ENCODE peak calls at places on chromosomes 16 and 17, in nine cellular contexts. Z is tibial nerve, G is ovary, W is A549, C is esophagus muscularis mucosa, R is transverse colon, O is sigmoid colon, M is stomach, A is GM12878. P is an unnamed sample.

GRCh38 chr16:29784901-29785500 is 5.5 kb upstream of the KIF22 start:
- DNase-seq in Z (no peak), G (peak; percentile 75), W (no peak), C (no peak), R (peak; percentile 69), O (peak; percentile 84), M (peak; percentile 67), A (no peak), P (peak; percentile 89)

GRCh38 chr17:79943354-79944241 is 92.1 kb downstream of the TBC1D16 start:
- DNase-seq in Z (no peak), G (peak; percentile 29), W (no peak), C (no peak), R (peak; percentile 5), O (no peak), M (no peak), A (no peak), P (no peak)

GRCh38 chr16:53708490-53708889 is 4.5 kb downstream of the FTO start:
- DNase-seq in Z (no peak), G (no peak), W (no peak), C (no peak), R (no peak), O (no peak), M (no peak), A (no peak), P (no peak)

GRCh38 chr17:9253308-9253707 is 232.0 kb downstream of the NTN1 start:
- DNase-seq in Z (no peak), G (no peak), W (no peak), C (no peak), R (no peak), O (no peak), M (no peak), A (no peak), P (no peak)

GRCh38 chr17:50220811-50221210 is 19.4 kb upstream of the COL1A1 start:
- DNase-seq in Z (no peak), G (peak; percentile 56), W (no peak), C (no peak), R (no peak), O (no peak), M (no peak), A (no peak), P (no peak)

GRCh38 chr16:47037396-47037745 is 63.9 kb upstream of the DNAJA2 start:
- DNase-seq in Z (no peak), G (peak; percentile 74), W (peak; percentile 62), C (no peak), R (peak; percentile 38), O (peak; percentile 72), M (peak; percentile 28), A (no peak), P (peak; percentile 74)

GRCh38 chr17:32626371-32626770 is 139.6 kb downstream of the CDK5R1 start:
- DNase-seq in Z (no peak), G (no peak), W (no peak), C (no peak), R (no peak), O (no peak), M (no peak), A (no peak), P (no peak)

GRCh38 chr17:1110844-1111598 is 68.8 kb downstream of the ABR start:
- DNase-seq in Z (no peak), G (peak; percentile 49), W (peak; percentile 90), C (no peak), R (peak; percentile 79), O (peak; percentile 87), M (no peak), A (no peak), P (no peak)

GRCh38 chr16:17515421-17516210 is 44.9 kb upstream of the XYLT1 start:
- DNase-seq in Z (no peak), G (no peak), W (no peak), C (no peak), R (no peak), O (no peak), M (no peak), A (no peak), P (no peak)

GRCh38 chr17:61410555-61411089 is 11.0 kb downstream of the TBX2 start:
- DNase-seq in Z (peak; percentile 78), G (peak; percentile 83), W (no peak), C (no peak), R (peak; percentile 76), O (peak; percentile 78), M (peak; percentile 70), A (no peak), P (peak; percentile 87)

GRCh38 chr16:62041401-62041800 is 5.2 kb upstream of the CDH8 start:
- DNase-seq in Z (no peak), G (no peak), W (peak; percentile 5), C (no peak), R (no peak), O (no peak), M (no peak), A (no peak), P (no peak)

DNA sequence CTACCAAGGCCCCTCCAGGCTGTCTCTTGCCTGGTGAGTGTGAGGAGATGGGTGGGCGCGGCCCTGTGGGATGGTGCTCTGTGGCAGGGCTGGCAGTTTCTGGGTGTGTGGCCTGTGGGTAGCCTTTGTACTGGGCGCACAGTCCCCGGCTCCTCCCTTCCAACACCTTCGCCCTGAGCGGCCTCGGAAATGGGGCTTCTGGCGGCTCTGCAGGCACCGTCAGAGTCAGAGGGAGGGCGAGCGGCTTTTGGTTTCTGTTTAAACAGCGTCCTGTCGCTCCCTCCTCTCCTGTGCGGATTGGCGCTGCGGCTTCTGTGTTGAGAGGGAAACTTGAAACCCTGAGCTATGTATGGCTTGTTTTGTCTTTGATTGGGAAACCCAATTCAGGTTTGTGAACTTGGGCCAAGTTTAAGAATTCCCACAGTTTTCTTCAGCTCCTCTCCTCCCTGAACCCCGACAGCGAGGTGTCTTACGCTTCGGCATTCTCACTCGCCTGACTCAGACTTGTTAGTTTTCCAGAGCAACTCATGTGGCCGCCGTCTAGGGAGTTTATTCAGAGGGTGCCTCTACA is 8.3 kb upstream of the ZNF750 start:
- DNase-seq in Z (no peak), G (peak; percentile 72), W (no peak), C (no peak), R (peak; percentile 82), O (peak; percentile 84), M (peak; percentile 81), A (no peak), P (no peak)
- H3K27ac ChIP-seq in Z (peak overlapping the region; percentile 23), G (peak overlapping the region; percentile 81), W (no peak overlapping the region), C (peak overlapping the region; percentile 31), R (peak overlapping the region; percentile 74), O (peak overlapping the region; percentile 63), M (peak overlapping the region; percentile 55), A (no peak overlapping the region), P (no peak overlapping the region)

GRCh38 chr17:27244481-27245223 is 49.3 kb upstream of the WSB1 start:
- DNase-seq in Z (peak; percentile 41), G (peak; percentile 55), W (no peak), C (no peak), R (peak; percentile 41), O (peak; percentile 91), M (no peak), A (no peak), P (peak; percentile 82)
- TF ChIP-seq POLR2A in Z (no peak), G (peak; percentile 36), W (no peak), C (no peak), R (no peak), O (no peak), M (no peak), A (no peak), P (no peak)

GRCh38 chr17:75325827-75326586 is 36.8 kb upstream of the SLC25A19 start:
- DNase-seq in Z (no peak), G (no peak), W (no peak), C (no peak), R (no peak), O (no peak), M (no peak), A (no peak), P (no peak)

GRCh38 chr17:75325348-75325747 is 36.1 kb upstream of the SLC25A19 start:
- DNase-seq in Z (no peak), G (no peak), W (no peak), C (no peak), R (no peak), O (no peak), M (no peak), A (no peak), P (no peak)

GRCh38 chr17:75321506-75321905 is 32.3 kb upstream of the SLC25A19 start:
- DNase-seq in Z (no peak), G (no peak), W (no peak), C (no peak), R (no peak), O (no peak), M (no peak), A (no peak), P (no peak)

GRCh38 chr17:75319818-75320691 is 30.8 kb upstream of the SLC25A19 start:
- DNase-seq in Z (no peak), G (no peak), W (no peak), C (no peak), R (peak; percentile 46), O (no peak), M (no peak), A (no peak), P (no peak)

DNA sequence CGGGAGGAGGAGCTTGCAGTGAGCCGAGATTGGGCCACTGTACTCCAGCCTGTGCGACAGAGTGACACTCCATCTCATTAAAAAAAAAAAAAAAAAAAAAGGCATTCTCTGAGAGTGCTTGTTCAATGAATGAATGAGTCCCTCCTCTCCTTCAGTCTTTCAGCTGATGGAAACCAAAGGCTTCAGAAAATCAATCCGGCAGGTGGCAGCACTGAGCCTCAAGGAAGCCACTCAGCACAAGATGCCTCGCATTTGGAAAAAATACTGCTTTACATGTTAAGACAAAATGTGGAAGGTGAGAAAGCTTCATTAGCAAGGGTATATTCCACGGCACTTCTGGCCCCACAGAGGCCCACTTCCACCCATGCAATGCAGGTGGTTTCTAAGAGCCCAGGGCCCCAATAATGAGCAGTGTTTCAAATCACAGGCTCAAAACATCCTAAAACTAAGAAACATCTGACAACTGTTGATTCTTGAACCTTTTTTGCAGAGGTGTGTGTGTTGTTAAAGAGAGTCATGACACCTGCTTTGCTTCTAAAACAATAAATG is 33.9 kb upstream of the SLC25A19 start:
- DNase-seq in Z (peak; percentile 89), G (peak; percentile 92), W (peak; percentile 83), C (peak; percentile 97), R (peak; percentile 93), O (peak; percentile 92), M (peak; percentile 93), A (no peak), P (peak; percentile 93)
- TF ChIP-seq EP300 in Z (no peak), G (no peak), W (no peak), C (no peak), R (no peak), O (no peak), M (no peak), A (no peak), P (no peak)

GRCh38 chr16:27518226-27518625 is 31.5 kb downstream of the GTF3C1 start:
- DNase-seq in Z (no peak), G (no peak), W (no peak), C (no peak), R (no peak), O (no peak), M (no peak), A (no peak), P (no peak)

GRCh38 chr16:27516360-27516759 is 33.4 kb downstream of the GTF3C1 start:
- DNase-seq in Z (no peak), G (no peak), W (no peak), C (no peak), R (no peak), O (no peak), M (no peak), A (no peak), P (no peak)

GRCh38 chr16:27522173-27522707 is 27.5 kb downstream of the GTF3C1 start:
- DNase-seq in Z (no peak), G (no peak), W (no peak), C (no peak), R (no peak), O (no peak), M (no peak), A (no peak), P (no peak)

GRCh38 chr16:27526169-27526568 is 23.5 kb downstream of the GTF3C1 start:
- DNase-seq in Z (no peak), G (no peak), W (no peak), C (no peak), R (no peak), O (no peak), M (peak; percentile 30), A (no peak), P (no peak)

GRCh38 chr16:27520982-27521673 is 28.6 kb downstream of the GTF3C1 start:
- DNase-seq in Z (no peak), G (no peak), W (no peak), C (no peak), R (no peak), O (peak; percentile 74), M (no peak), A (no peak), P (no peak)
- H3K27ac ChIP-seq in Z (no peak overlapping the region), G (no peak overlapping the region), W (no peak overlapping the region), C (peak overlapping the region; percentile 78), R (peak overlapping the region; percentile 32), O (peak overlapping the region; percentile 63), M (peak overlapping the region; percentile 69), A (no peak overlapping the region), P (no peak overlapping the region)

P was measured in suprapubic skin.